ENCODE peak calls at places on chromosomes 6 and 20, in five cellular contexts. A is effector memory CD4-positive, alpha-beta T cell; Z is left lung; W is heart right ventricle; B is cardiac muscle cell. T is an unnamed sample. For H3K27me3, the result is how much of the 10 kb centered on the place peaks cover.

GRCh38 chr20:25073544-25073943 is 8.4 kb downstream of the VSX1 start:
- DNase-seq in A (no peak), Z (no peak), W (no peak), B (no peak), T (no peak)

GRCh38 chr6:167311286-167311685 is 13.6 kb upstream of the TTLL2 start:
- DNase-seq in A (no peak), Z (no peak), W (no peak), B (no peak), T (peak)

GRCh38 chr6:137416376-137417109 is 77.7 kb downstream of the OLIG3 start:
- DNase-seq in A (no peak), Z (no peak), W (no peak), B (peak), T (no peak)

GRCh38 chr20:47687095-47687987 is 97.9 kb downstream of the SULF2 start:
- DNase-seq in A (no peak), Z (no peak), W (no peak), B (no peak), T (no peak)

GRCh38 chr6:124199226-124199625 is 395.6 kb downstream of the NKAIN2 start:
- DNase-seq in A (no peak), Z (no peak), W (no peak), B (no peak), T (no peak)

GRCh38 chr6:10831609-10832008 is 6.7 kb downstream of the MAK start:
- DNase-seq in A (no peak), Z (no peak), W (no peak), B (no peak), T (no peak)

GRCh38 chr6:158625881-158626305 is 18.6 kb downstream of the DYNLT1 start:
- DNase-seq in A (no peak), Z (peak), W (no peak), B (no peak), T (no peak)

GRCh38 chr6:110665600-110665999 is 149.7 kb downstream of the CDK19 start:
- DNase-seq in A (no peak), Z (no peak), W (no peak), B (no peak), T (no peak)

GRCh38 chr20:53900380-53900999 is 169.9 kb downstream of the BCAS1 start:
- DNase-seq in A (no peak), Z (no peak), W (no peak), B (peak), T (no peak)

GRCh38 chr20:13165203-13165602 is 55.9 kb upstream of the ISM1 start:
- DNase-seq in A (no peak), Z (no peak), W (no peak), B (no peak), T (no peak)

GRCh38 chr6:147941143-147941542 is 401.5 kb upstream of the SASH1 start:
- DNase-seq in A (no peak), Z (no peak), W (no peak), B (peak), T (no peak)

DNA sequence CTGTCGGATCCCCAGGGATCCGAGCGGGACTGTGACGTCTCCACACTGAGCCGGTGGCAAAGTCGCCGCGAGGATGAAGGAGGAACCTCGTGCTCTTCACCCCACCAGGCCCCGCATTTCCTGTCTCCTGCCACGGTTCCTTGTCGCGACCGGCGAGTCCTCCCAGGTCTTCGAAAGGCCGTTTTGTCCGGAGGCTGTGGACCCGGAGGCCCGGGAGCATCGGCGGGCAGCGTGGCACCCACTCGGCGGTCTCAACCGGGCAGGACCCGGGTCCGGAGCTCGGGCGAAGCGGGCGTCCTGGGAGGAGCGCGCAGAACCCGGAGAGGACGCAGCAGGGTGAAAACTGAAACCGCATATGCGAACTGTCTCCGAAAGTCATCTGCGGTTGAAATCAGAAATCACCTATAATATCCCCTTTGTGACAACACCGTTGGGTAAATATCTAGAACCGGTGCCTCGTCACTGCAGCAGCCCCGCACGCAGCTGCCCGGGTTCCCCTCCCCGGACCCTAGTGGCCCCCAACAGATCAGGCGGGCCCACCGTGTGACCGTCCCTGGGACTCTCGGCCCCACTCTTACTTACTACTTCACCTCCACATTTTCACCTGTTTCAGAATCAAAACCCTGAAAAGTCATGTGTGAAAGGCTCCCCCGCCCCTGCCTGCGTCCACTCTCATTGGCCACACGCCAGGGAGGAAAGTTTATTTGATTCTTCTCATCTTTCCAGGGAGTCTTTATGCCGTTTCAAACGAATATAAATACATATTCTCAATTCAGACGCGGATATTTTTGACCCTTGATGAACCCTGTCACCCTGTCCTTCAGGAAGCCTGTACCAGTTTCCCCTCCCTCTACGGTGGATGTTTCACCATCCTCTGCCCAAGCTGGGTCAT is 3.0 kb upstream of the ULBP2 start:
- DNase-seq in A (peak), Z (no peak), W (no peak), B (no peak), T (no peak)
- H3K27me3 ChIP-seq in A (half or more), Z (half or more), W (half or more), B (half or more), T (half or more)

DNA sequence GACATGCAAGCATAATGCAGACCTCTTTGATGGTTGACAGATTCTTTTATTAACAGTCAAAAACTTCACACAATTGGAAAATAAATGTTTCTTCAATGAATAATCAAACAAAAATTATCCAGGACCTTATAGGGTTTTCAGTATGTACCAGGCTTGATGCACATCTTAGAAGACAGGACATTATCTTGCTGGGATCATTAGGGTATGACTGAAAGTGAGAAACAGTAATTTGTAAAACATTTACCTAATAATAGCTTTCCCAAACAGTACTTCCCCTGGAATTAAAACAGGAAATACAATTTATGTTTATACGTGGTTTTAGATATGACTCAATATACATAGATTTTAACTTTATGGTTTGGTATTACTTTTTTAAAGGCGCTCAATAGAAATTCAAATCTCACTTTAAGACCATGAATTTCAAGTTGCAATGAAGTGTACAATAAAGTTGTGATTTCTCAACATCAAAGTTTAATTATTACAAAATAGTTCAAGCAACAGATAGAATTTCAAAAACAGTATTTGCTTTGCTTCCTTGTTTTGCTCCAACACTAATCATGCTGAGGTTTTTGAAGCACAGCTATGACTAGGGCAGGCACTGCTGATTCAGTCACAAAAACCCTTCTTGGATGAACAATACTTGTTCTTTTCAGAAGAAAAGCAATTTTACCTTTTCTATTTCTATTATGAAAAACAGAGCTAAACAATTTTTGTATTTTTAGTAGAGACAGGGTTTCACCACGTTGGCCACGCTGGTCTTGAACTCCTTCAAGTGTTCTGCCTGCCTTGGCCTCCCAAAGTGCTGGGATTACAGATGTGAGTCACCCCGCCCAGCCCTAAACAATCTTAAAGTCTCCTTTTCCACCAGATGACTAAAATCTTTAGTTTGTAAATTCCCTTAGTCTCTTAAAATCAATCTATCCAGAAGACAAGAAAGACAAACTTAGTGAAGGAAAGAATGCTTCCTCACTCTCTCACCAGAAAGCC is 13.7 kb downstream of the SOD2 start:
- DNase-seq in A (no peak), Z (no peak), W (no peak), B (no peak), T (no peak)
- H3K27ac ChIP-seq in A (no peak), Z (peak), W (no peak), B (peak), T (no peak)

GRCh38 chr6:3874069-3874468 is 24.9 kb downstream of the FAM50B start:
- DNase-seq in A (no peak), Z (no peak), W (no peak), B (no peak), T (no peak)

GRCh38 chr6:3871939-3872338 is 22.8 kb downstream of the FAM50B start:
- DNase-seq in A (no peak), Z (no peak), W (no peak), B (no peak), T (no peak)

GRCh38 chr6:3871511-3871910 is 22.3 kb downstream of the FAM50B start:
- DNase-seq in A (no peak), Z (no peak), W (no peak), B (no peak), T (no peak)

GRCh38 chr6:3873051-3873450 is 23.9 kb downstream of the FAM50B start:
- DNase-seq in A (no peak), Z (no peak), W (no peak), B (no peak), T (no peak)

GRCh38 chr6:3872370-3872854 is 23.2 kb downstream of the FAM50B start:
- DNase-seq in A (no peak), Z (no peak), W (no peak), B (no peak), T (no peak)
- H3K4me3 ChIP-seq in A (no peak), Z (no peak), W (no peak), B (no peak), T (no peak)

GRCh38 chr6:133587841-133588240 is 301.1 kb upstream of the TCF21 start:
- DNase-seq in A (no peak), Z (no peak), W (no peak), B (peak), T (no peak)
- H3K27me3 ChIP-seq in A (under half), Z (under half), W (under half), B (under half), T (under half)

GRCh38 chr6:156852147-156852857 is 75.1 kb downstream of the ARID1B start:
- DNase-seq in A (no peak), Z (no peak), W (no peak), B (no peak), T (no peak)
- H3K27ac ChIP-seq in A (no peak), Z (no peak), W (peak), B (peak), T (no peak)